ENCODE peak calls at places on chromosomes 11 and 22, in six cellular contexts. L is heart right ventricle, P is trophoblast cell, T is AG04449, F is kidney epithelial cell, W is ovary. V is an unnamed sample.

GRCh38 chr22:42646569-42647525 is 2.3 kb downstream of the CYB5R3 start:
- DNase-seq in L (peak), P (no peak), T (no peak), F (no peak), W (peak), V (no peak)

GRCh38 chr11:20000393-20001134 is 159.7 kb downstream of the DBX1 start:
- DNase-seq in L (peak), P (no peak), T (no peak), F (no peak), W (no peak), V (no peak)

GRCh38 chr22:23670378-23671295 is 20.2 kb upstream of the RGL4 start:
- DNase-seq in L (no peak), P (no peak), T (no peak), F (no peak), W (no peak), V (no peak)

GRCh38 chr11:12864316-12865156 is 144.6 kb upstream of the RASSF10 start:
- DNase-seq in L (no peak), P (peak), T (peak), F (peak), W (peak), V (no peak)

GRCh38 chr11:128361451-128362020 is 225.8 kb downstream of the ETS1 start:
- DNase-seq in L (no peak), P (no peak), T (peak), F (no peak), W (no peak), V (no peak)

GRCh38 chr22:48093981-48094380 is 1331.5 kb downstream of the TBC1D22A start:
- DNase-seq in L (no peak), P (no peak), T (no peak), F (no peak), W (no peak), V (no peak)

GRCh38 chr11:101915811-101916291 is 471 bp downstream of the ANGPTL5 start:
- DNase-seq in L (no peak), P (no peak), T (no peak), F (no peak), W (no peak), V (peak)

GRCh38 chr11:66617148-66617814 is 851 bp downstream of the RBM14 start:
- DNase-seq in L (peak), P (peak), T (no peak), F (no peak), W (no peak), V (peak)

GRCh38 chr11:45025716-45026492 is 75.2 kb upstream of the TP53I11 start:
- DNase-seq in L (peak), P (no peak), T (no peak), F (no peak), W (peak), V (no peak)

GRCh38 chr11:90639687-90640086 is 416.8 kb upstream of the CHORDC1 start:
- DNase-seq in L (no peak), P (no peak), T (no peak), F (no peak), W (no peak), V (no peak)

GRCh38 chr11:64996710-64997380 is at the start of gene BATF2:
- DNase-seq in L (peak), P (peak), T (no peak), F (no peak), W (peak), V (peak)

GRCh38 chr11:32434116-32434386 is 1.3 kb downstream of the WT1 start:
- DNase-seq in L (no peak), P (no peak), T (no peak), F (no peak), W (no peak), V (no peak)
- H3K4me3 ChIP-seq in L (peak), P (no peak), T (no peak), F (peak), W (peak), V (no peak)

GRCh38 chr22:32204211-32204855 is 540 bp downstream of the RFPL2 start:
- DNase-seq in L (no peak), P (no peak), T (no peak), F (no peak), W (no peak), V (no peak)
- H3K4me3 ChIP-seq in L (no peak), P (peak), T (no peak), F (peak), W (no peak), V (no peak)

DNA sequence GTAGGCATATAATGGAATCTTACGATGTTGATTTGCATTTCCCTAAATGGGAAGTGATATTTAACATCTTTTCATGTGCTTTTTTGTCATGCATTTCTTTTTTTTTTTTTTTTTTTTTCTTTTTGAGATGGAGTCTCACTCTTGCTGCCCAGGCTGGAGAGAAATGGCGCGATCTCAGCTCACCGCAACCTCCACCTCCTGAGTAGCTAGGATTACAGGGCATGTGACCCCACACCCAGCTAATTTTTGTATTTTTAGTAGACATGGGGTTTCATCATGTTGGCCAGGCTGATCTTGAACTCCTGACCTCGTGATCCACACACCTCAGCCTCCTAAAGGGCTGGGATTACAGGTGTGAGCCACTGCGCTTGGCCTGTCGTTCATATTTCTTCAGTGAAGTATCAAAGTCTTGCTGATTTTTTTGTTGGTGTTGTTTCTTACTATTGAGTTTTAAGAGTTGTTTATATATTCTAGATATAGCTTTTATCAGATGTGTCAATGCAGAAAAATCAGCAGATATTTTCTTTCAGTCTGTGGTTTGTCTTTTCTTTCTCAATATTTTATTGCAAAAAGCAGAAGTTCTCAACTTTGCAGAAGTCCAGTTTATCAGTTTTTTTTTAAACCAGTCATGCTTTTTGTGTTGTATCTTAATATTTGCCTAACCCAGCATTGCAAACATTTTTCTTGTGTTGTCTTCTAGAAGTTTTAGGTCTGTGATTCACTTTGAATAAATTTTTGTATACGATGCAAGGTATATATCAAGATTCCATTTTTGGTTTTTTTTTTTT is 6.8 kb downstream of the ASRGL1 start:
- DNase-seq in L (no peak), P (no peak), T (no peak), F (no peak), W (no peak), V (no peak)
- H3K4me3 ChIP-seq in L (no peak), P (no peak), T (no peak), F (no peak), W (no peak), V (no peak)

DNA sequence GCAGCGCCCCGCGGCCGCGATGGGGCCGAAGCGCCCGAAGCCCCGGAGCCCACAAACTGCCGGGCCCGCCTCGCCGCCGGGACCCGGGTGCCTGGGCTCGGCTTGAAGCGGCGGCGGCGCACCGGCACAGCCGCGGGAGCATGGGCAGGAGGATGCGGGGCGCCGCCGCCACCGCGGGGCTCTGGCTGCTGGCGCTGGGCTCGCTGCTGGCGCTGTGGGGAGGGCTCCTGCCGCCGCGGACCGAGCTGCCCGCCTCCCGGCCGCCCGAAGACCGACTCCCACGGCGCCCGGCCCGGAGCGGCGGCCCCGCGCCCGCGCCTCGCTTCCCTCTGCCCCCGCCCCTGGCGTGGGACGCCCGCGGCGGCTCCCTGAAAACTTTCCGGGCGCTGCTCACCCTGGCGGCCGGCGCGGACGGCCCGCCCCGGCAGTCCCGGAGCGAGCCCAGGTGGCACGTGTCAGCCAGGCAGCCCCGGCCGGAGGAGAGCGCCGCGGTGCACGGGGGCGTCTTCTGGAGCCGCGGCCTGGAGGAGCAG is 303 bp downstream of the FJX1 start:
- DNase-seq in L (peak), P (no peak), T (no peak), F (no peak), W (peak), V (no peak)
- H3K4me3 ChIP-seq in L (peak), P (peak), T (peak), F (peak), W (peak), V (peak)

DNA sequence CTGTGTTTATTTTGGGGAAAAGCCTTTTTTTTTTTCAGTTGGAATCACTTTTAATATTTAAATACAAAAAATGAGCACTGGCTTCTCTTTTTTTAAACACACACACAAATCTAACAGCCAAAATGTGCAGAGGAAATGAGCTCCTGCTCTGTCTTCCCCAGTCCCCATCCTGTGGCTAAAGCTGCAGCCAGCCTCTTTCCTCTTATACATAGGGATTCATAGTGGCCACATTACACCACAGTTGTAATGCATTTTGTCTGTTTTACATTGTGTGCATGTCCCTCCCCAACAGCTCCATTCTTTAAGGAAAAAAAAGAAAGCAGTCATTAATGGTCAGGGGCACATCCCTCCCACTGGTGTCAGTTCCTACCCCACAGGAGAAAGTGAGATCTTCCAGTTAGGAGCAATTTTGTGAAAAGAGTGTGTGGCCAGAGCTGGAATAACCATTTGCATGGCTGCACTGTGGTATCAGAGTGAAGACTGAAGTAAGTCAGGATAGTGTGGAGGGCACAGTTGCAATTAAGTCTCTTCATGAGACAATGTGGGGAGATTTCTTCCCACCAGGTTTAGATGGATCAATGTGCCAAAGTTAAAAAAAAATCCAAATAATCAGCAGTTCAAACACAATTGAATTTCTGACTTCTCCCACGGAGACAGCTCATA is 220.6 kb downstream of the TMEM135 start:
- DNase-seq in L (no peak), P (no peak), T (no peak), F (no peak), W (no peak), V (no peak)
- H3K4me3 ChIP-seq in L (no peak), P (no peak), T (no peak), F (no peak), W (no peak), V (no peak)

GRCh38 chr22:46052801-46053562 is 76.0 kb upstream of the WNT7B start:
- DNase-seq in L (no peak), P (no peak), T (no peak), F (no peak), W (no peak), V (no peak)
- H3K4me3 ChIP-seq in L (peak), P (no peak), T (peak), F (peak), W (peak), V (peak)

GRCh38 chr11:85697747-85698146 is 11.8 kb upstream of the CCDC89 start:
- DNase-seq in L (no peak), P (no peak), T (no peak), F (no peak), W (no peak), V (no peak)

GRCh38 chr11:85705805-85706204 is 19.8 kb upstream of the CCDC89 start:
- DNase-seq in L (no peak), P (no peak), T (no peak), F (no peak), W (no peak), V (no peak)

GRCh38 chr11:85704967-85705366 is 19.0 kb upstream of the CCDC89 start:
- DNase-seq in L (no peak), P (no peak), T (no peak), F (no peak), W (no peak), V (no peak)

GRCh38 chr11:85698195-85698594 is 12.2 kb upstream of the CCDC89 start:
- DNase-seq in L (no peak), P (no peak), T (no peak), F (no peak), W (no peak), V (no peak)

GRCh38 chr11:85699957-85700741 is 14.2 kb upstream of the CCDC89 start:
- DNase-seq in L (no peak), P (no peak), T (no peak), F (no peak), W (no peak), V (no peak)
- H3K4me3 ChIP-seq in L (no peak), P (no peak), T (no peak), F (no peak), W (no peak), V (no peak)

GRCh38 chr11:126501641-126502040 is 146.2 kb downstream of the ST3GAL4 start:
- DNase-seq in L (no peak), P (no peak), T (no peak), F (no peak), W (no peak), V (no peak)

GRCh38 chr11:126502159-126502558 is 146.7 kb downstream of the ST3GAL4 start:
- DNase-seq in L (no peak), P (no peak), T (no peak), F (no peak), W (no peak), V (no peak)

GRCh38 chr11:126499124-126499752 is 143.8 kb downstream of the ST3GAL4 start:
- DNase-seq in L (no peak), P (no peak), T (no peak), F (no peak), W (no peak), V (no peak)

GRCh38 chr11:126502982-126503381 is 147.5 kb downstream of the ST3GAL4 start:
- DNase-seq in L (no peak), P (no peak), T (no peak), F (no peak), W (no peak), V (no peak)

DNA sequence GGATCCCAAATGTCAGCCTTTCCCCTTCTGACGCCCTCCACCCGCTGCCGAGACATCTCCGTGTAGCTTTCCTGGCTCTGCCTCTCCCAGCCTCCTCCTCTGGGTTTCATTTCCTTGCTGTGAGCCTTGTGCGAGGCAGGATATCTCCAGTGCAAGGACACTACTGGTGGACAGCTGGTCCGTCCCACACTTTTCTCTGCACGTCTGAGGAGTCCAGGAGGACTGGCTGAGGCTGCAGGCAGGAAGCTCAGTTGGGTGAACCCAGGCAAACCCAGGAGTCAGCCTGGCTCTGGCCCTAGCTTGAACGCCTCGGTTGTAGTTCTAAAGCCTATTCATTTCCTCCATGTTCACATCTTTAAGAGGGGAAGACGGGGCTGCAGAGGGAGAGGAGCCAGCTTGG is 145.5 kb downstream of the ST3GAL4 start:
- DNase-seq in L (no peak), P (no peak), T (no peak), F (no peak), W (no peak), V (no peak)
- H3K4me3 ChIP-seq in L (no peak), P (no peak), T (no peak), F (no peak), W (no peak), V (no peak)

V was measured in tibial nerve.